ENCODE peak calls at places on chromosomes 5 and 9, in ten cellular contexts. R is OCI-LY7, V is dorsolateral prefrontal cortex, J is B cell, L is GM10248, E is RWPE1, F is EH, O is nucleus accumbens, Y is GM13976, M is tibial artery. U is an unnamed sample.

GRCh38 chr9:133227242-133227860 is 18.3 kb upstream of the OBP2B start:
- DNase-seq in V (no peak), Y (no peak), M (no peak), J (no peak), E (no peak), O (no peak), R (no peak), L (no peak), F (no peak), U (no peak)

GRCh38 chr9:8660383-8660782 is 860.8 kb upstream of the DMAC1 start:
- DNase-seq in E (no peak), J (no peak), L (no peak), R (no peak), O (no peak), M (peak; percentile 74), V (no peak), Y (no peak), F (no peak), U (no peak)

GRCh38 chr9:35748239-35748857 is 680 bp downstream of the GBA2 start:
- DNase-seq in F (peak; percentile 7), L (no peak), E (no peak), J (no peak), R (peak; percentile 48), O (no peak), Y (no peak), M (no peak), V (no peak), U (no peak)

GRCh38 chr5:64874753-64875152 is 106.0 kb downstream of the CWC27 start:
- DNase-seq in L (no peak), J (no peak), M (no peak), O (no peak), R (no peak), E (no peak), V (no peak), Y (no peak), F (no peak), U (no peak)

GRCh38 chr9:607417-607816 is 234.1 kb upstream of the DMRT1 start:
- DNase-seq in V (no peak), O (no peak), F (no peak), M (no peak), J (no peak), E (peak; percentile 57), R (no peak), L (no peak), Y (no peak), U (no peak)

GRCh38 chr5:154402611-154403010 is 43.2 kb upstream of the SAP30L start:
- DNase-seq in V (no peak), M (no peak), F (no peak), E (no peak), R (no peak), J (no peak), L (no peak), Y (no peak), O (no peak), U (no peak)

GRCh38 chr5:147406636-147407035 is 103.2 kb downstream of the DPYSL3 start:
- DNase-seq in E (no peak), V (no peak), L (no peak), Y (no peak), M (no peak), O (no peak), F (peak; percentile 79), J (no peak), R (no peak), U (no peak)

GRCh38 chr5:36606437-36607113 is at the start of gene SLC1A3:
- DNase-seq in V (peak; percentile 72), F (peak; percentile 67), L (peak; percentile 34), J (peak; percentile 20), M (peak; percentile 75), R (no peak), Y (peak; percentile 42), O (peak; percentile 62), E (peak; percentile 82), U (peak; percentile 66)

GRCh38 chr5:68646142-68646541 is 430.6 kb downstream of the PIK3R1 start:
- DNase-seq in F (peak; percentile 51), Y (no peak), L (no peak), E (no peak), O (no peak), M (no peak), R (no peak), J (no peak), V (no peak), U (no peak)

GRCh38 chr5:179054036-179054785 is 6.0 kb upstream of the ZNF354C start:
- DNase-seq in R (no peak), F (no peak), Y (no peak), M (no peak), E (no peak), O (no peak), V (no peak), J (no peak), L (no peak), U (no peak)

GRCh38 chr9:79575560-79575959 is 3.8 kb downstream of the TLE4 start:
- DNase-seq in Y (no peak), E (no peak), L (no peak), O (no peak), R (no peak), F (no peak), J (no peak), M (no peak), V (no peak), U (no peak)

GRCh38 chr9:123432331-123433236 is 76.6 kb downstream of the CRB2 start:
- DNase-seq in E (no peak), J (no peak), V (no peak), R (no peak), O (no peak), Y (no peak), L (no peak), F (no peak), M (no peak), U (no peak)

GRCh38 chr9:100394819-100395218 is 32.1 kb upstream of the MSANTD3 start:
- DNase-seq in E (no peak), J (no peak), V (no peak), O (no peak), R (no peak), L (no peak), Y (no peak), F (peak; percentile 69), M (no peak), U (no peak)

GRCh38 chr5:112630246-112631009 is 107.3 kb upstream of the APC start:
- DNase-seq in O (no peak), Y (no peak), L (no peak), F (peak; percentile 30), E (peak; percentile 25), R (no peak), M (no peak), J (no peak), V (no peak), U (no peak)

GRCh38 chr5:36734422-36734821 is 128.0 kb downstream of the SLC1A3 start:
- DNase-seq in R (peak; percentile 31), M (no peak), Y (no peak), F (peak; percentile 28), E (peak; percentile 39), O (no peak), L (no peak), V (no peak), J (no peak), U (peak; percentile 48)

GRCh38 chr9:137245450-137246421 is 4.6 kb downstream of the TUBB4B start:
- DNase-seq in Y (no peak), R (no peak), J (no peak), V (no peak), L (no peak), E (no peak), O (no peak), M (no peak), F (no peak), U (no peak)

GRCh38 chr5:83721878-83722779 is 1.5 kb upstream of the HAPLN1 start:
- DNase-seq in J (peak; percentile 44), L (peak; percentile 53), Y (peak; percentile 73), O (peak; percentile 34), R (no peak), F (peak; percentile 69), M (peak; percentile 84), E (peak; percentile 78), V (peak; percentile 83), U (peak; percentile 64)

GRCh38 chr5:66932446-66932845 is 264.2 kb downstream of the CD180 start:
- DNase-seq in Y (no peak), R (no peak), V (no peak), J (no peak), O (no peak), F (peak; percentile 23), L (no peak), E (no peak), M (no peak), U (no peak)

GRCh38 chr5:131959906-131960305 is 14.4 kb upstream of the MEIKIN start:
- DNase-seq in E (no peak), V (no peak), R (no peak), O (no peak), L (no peak), Y (no peak), M (no peak), F (no peak), J (no peak), U (no peak)

GRCh38 chr9:114592356-114592755 is 4.8 kb downstream of the ATP6V1G1 start:
- DNase-seq in L (peak; percentile 37), M (no peak), V (no peak), O (no peak), E (peak; percentile 59), Y (peak; percentile 55), J (peak; percentile 70), F (peak; percentile 21), R (peak; percentile 70), U (no peak)

GRCh38 chr9:353077-353476 is 138.4 kb downstream of the DOCK8 start:
- DNase-seq in L (no peak), Y (no peak), E (no peak), R (no peak), F (no peak), V (no peak), M (no peak), O (no peak), J (no peak), U (no peak)

GRCh38 chr9:115341401-115341800 is 223.4 kb upstream of the TNC start:
- DNase-seq in Y (no peak), R (no peak), M (peak; percentile 79), L (no peak), J (no peak), F (no peak), V (no peak), O (no peak), E (no peak), U (no peak)

GRCh38 chr5:126659805-126660483 is 59.2 kb downstream of the PHAX start:
- DNase-seq in E (no peak), M (no peak), L (peak; percentile 47), F (no peak), R (no peak), O (no peak), V (no peak), Y (peak; percentile 59), J (no peak), U (no peak)

GRCh38 chr5:74643160-74643562 is 2.6 kb upstream of the ENC1 start:
- DNase-seq in J (no peak), V (no peak), R (no peak), E (peak; percentile 80), M (no peak), F (peak; percentile 96), O (no peak), Y (no peak), L (no peak), U (peak; percentile 62)

GRCh38 chr5:141437208-141437607 is 6.9 kb downstream of the PCDHGA12 start:
- DNase-seq in V (no peak), O (no peak), F (peak; percentile 50), M (no peak), E (no peak), L (no peak), J (no peak), Y (no peak), R (no peak), U (no peak)

GRCh38 chr9:69204869-69205268 is 30.8 kb downstream of the TJP2 start:
- DNase-seq in Y (no peak), J (no peak), E (no peak), F (peak; percentile 47), R (no peak), V (peak; percentile 83), M (no peak), O (peak; percentile 58), L (no peak), U (no peak)

GRCh38 chr9:113376634-113377531 is at the start of gene HDHD3:
- DNase-seq in E (peak; percentile 97), L (peak; percentile 94), V (peak; percentile 79), Y (peak; percentile 96), O (peak; percentile 35), M (peak; percentile 90), J (peak; percentile 93), R (peak; percentile 86), F (peak; percentile 78), U (peak; percentile 83)

GRCh38 chr5:158382473-158382872 is 523.5 kb upstream of the CLINT1 start:
- DNase-seq in M (peak; percentile 81), F (peak; percentile 98), Y (peak; percentile 36), J (no peak), R (no peak), L (peak; percentile 35), V (peak; percentile 54), O (no peak), E (peak; percentile 98), U (peak; percentile 69)